ENCODE peak calls at places on chromosomes 5 and 9, in five cellular contexts. X, T, B, U and W are unnamed samples.

GRCh38 chr5:135977375-135977928 is 22.7 kb upstream of the LECT2 start:
- DNase-seq in X (peak; percentile 82), T (no peak), B (no peak), U (no peak), W (peak; percentile 78)

GRCh38 chr9:137021979-137022619 is 5.9 kb downstream of the ABCA2 start:
- DNase-seq in X (peak; percentile 95), T (peak; percentile 55), B (peak; percentile 79), U (no peak), W (peak; percentile 94)

GRCh38 chr9:116181853-116182610 is 28.4 kb downstream of the PAPPA start:
- DNase-seq in X (no peak), T (no peak), B (no peak), U (no peak), W (no peak)

GRCh38 chr5:17340816-17341215 is 123.4 kb downstream of the BASP1 start:
- DNase-seq in X (peak; percentile 13), T (no peak), B (no peak), U (no peak), W (no peak)

GRCh38 chr5:1551913-1552312 is 28.2 kb upstream of the LPCAT1 start:
- DNase-seq in X (no peak), T (no peak), B (no peak), U (peak; percentile 38), W (no peak)

GRCh38 chr5:92916036-92916435 is 665.0 kb downstream of the NR2F1-AS1 start:
- DNase-seq in X (no peak), T (no peak), B (no peak), U (no peak), W (no peak)

GRCh38 chr5:13252701-13253100 is 691.8 kb downstream of the DNAH5 start:
- DNase-seq in X (no peak), T (no peak), B (no peak), U (no peak), W (no peak)

GRCh38 chr9:93620881-93621820 is 44.8 kb downstream of the PHF2 start:
- DNase-seq in X (no peak), T (no peak), B (no peak), U (peak; percentile 56), W (no peak)

GRCh38 chr5:144144956-144145751 is 25.3 kb downstream of the YIPF5 start:
- DNase-seq in X (no peak), T (no peak), B (no peak), U (no peak), W (no peak)

GRCh38 chr5:21680196-21680595 is 1172.9 kb downstream of the CDH12 start:
- DNase-seq in X (peak; percentile 80), T (no peak), B (no peak), U (no peak), W (no peak)

GRCh38 chr9:113523421-113524141 is 60.1 kb downstream of the RGS3 start:
- DNase-seq in X (peak; percentile 67), T (peak; percentile 42), B (no peak), U (no peak), W (no peak)

GRCh38 chr5:42784132-42784531 is 27.5 kb downstream of the CCDC152 start:
- DNase-seq in X (no peak), T (no peak), B (no peak), U (no peak), W (no peak)